ENCODE peak calls at places on chromosomes 5 and 9, in five cellular contexts. R is HepG2, U is HEK293T, E is GM12878, A is H1. M is an unnamed sample.
A peak's percentile ranks its signal among the peaks of the same experiment; 100 is the strongest.

GRCh38 chr5:76526950-76527349 is 96.3 kb downstream of the F2RL2 start:
- DNase-seq in R (no peak), U (no peak), E (no peak), A (no peak), M (no peak)

GRCh38 chr5:36396640-36397039 is 94.9 kb upstream of the RANBP3L start:
- DNase-seq in A (no peak), R (peak; percentile 35), U (no peak), E (no peak), M (no peak)

GRCh38 chr5:108786806-108787483 is 39.2 kb downstream of the FER start:
- DNase-seq in R (no peak), U (no peak), A (no peak), E (no peak), M (no peak)

GRCh38 chr5:133421394-133421793 is 190.9 kb downstream of the FSTL4 start:
- DNase-seq in R (no peak), A (peak; percentile 49), U (peak; percentile 58), E (no peak), M (no peak)

GRCh38 chr5:110159202-110159601 is 469.5 kb downstream of the MAN2A1 start:
- DNase-seq in E (no peak), R (no peak), U (no peak), A (no peak), M (no peak)

GRCh38 chr5:178869577-178869976 is 9.8 kb downstream of the ZNF354B start:
- DNase-seq in E (no peak), A (no peak), R (no peak), U (no peak), M (no peak)

GRCh38 chr5:96370981-96371380 is 62.1 kb downstream of the PCSK1 start:
- DNase-seq in E (no peak), R (no peak), U (no peak), A (no peak), M (no peak)

GRCh38 chr5:91382530-91383026 is 539 bp downstream of the ARRDC3 start:
- DNase-seq in A (no peak), U (no peak), R (peak; percentile 22), E (peak; percentile 31), M (no peak)

GRCh38 chr5:107875834-107876233 is 205.1 kb upstream of the EFNA5 start:
- DNase-seq in U (peak; percentile 13), R (no peak), A (no peak), E (no peak), M (peak; percentile 15)

GRCh38 chr5:111309384-111309783 is 85.2 kb downstream of the CAMK4 start:
- DNase-seq in A (no peak), U (no peak), E (no peak), R (no peak), M (no peak)

GRCh38 chr9:33426843-33427293 is 20.5 kb downstream of the AQP3 start:
- DNase-seq in E (no peak), U (no peak), A (no peak), R (no peak), M (no peak)

DNA sequence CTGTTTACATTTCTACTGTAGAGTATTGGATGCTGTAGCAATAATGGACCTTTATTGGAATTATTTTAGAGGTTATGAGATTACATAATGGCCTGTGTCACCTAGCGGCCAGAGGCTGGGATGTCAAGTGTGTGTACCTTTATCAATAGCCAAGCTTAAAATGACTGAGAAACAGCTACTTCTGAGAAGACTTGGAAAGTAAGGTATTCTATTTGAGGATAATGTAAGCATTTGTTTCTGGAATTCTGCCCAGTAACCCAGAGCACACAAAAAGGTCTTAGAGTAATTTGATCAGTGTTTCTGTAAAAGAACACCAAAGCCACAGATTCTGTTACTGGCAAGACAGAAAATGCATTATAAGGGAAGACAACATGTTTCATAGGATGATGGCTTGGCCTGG is 116.8 kb downstream of the MACIR start:
- DNase-seq in R (no peak), U (no peak), A (no peak), E (no peak), M (no peak)
- TF ChIP-seq SUZ12 in R (no peak), U (no peak), A (no peak), E (no peak), M (no peak)

GRCh38 chr5:81762401-81762800 is 11.5 kb upstream of the SSBP2 start:
- DNase-seq in U (no peak), E (no peak), A (no peak), R (no peak), M (no peak)

GRCh38 chr5:81760521-81760920 is 9.6 kb upstream of the SSBP2 start:
- DNase-seq in U (no peak), R (no peak), E (no peak), A (no peak), M (no peak)

GRCh38 chr5:81761970-81762369 is 11.1 kb upstream of the SSBP2 start:
- DNase-seq in R (no peak), E (no peak), A (no peak), U (no peak), M (no peak)

GRCh38 chr5:81762853-81763252 is 12.0 kb upstream of the SSBP2 start:
- DNase-seq in U (no peak), A (no peak), R (no peak), E (no peak), M (no peak)

GRCh38 chr5:81761270-81761669 is 10.4 kb upstream of the SSBP2 start:
- DNase-seq in U (no peak), E (no peak), R (no peak), A (no peak), M (no peak)
- TF ChIP-seq SUZ12 in U (no peak), E (no peak), R (no peak), A (no peak), M (no peak)

DNA sequence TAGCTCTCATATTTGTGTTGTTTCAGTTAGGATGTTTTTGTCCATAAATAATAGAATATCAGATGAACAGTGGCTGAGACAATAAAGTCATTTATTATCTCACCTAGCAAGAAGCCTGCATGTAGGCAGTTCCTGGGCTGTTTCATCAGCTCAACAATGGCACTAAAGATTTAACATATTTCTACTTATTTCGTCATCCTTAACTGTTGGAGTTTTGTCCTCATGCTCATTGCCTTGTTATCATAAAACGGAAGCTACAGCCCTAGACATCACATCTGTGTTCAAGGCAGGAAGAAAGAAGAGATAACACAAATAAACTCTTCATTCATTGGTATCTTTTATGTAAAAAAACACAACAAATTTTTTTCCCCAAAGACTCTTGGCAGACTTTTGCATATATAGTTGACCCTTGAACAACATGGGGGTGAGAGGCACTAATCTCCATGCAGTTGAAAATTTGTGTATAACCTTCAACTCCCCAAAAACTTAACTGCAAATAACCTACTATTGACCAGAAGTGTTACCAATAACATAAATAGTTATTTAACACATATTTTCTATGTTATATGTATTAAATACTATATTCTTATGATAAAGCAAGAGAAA is 277.2 kb upstream of the ADRA1B start:
- DNase-seq in A (no peak), R (no peak), E (no peak), U (no peak), M (no peak)
- TF ChIP-seq SUZ12 in A (no peak), R (no peak), E (no peak), U (no peak), M (no peak)

DNA sequence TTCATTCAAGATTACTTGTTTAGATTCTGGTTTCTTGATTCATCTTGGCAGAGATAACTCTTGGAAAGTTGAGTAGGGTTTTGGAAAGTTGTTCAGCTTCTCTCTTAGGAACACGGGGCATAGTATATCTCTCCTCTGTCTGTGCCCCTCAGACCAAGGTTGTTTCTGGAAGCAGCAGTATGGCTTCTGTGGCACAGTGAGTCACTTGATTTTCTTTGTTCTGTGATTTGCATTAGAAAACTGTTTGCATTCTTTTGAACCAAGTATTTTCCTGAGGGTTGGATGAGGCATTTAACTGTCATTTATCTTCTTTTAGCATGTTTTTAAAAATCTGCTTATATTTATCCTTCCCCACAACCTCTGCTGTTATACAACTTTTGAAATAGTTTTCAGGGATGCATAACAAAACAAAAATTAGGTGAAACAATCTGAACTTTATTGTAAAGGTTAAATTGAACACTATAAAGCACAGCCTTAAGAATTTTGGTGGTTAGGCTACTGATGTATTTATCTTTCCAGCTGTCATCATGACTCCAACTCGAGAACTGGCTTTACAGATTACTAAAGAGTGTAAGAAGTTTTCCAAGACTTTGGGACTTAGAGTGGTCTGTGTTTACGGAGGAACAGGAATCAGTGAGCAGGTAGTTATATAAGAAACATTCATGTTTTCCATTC is 26.5 kb downstream of the DDX46 start:
- DNase-seq in U (no peak), E (no peak), R (no peak), A (peak; percentile 5), M (peak; percentile 22)
- TF ChIP-seq SUZ12 in U (no peak), E (no peak), R (no peak), A (no peak), M (no peak)

GRCh38 chr5:10110228-10110627 is 139.5 kb downstream of the ATPSCKMT start:
- DNase-seq in E (no peak), A (no peak), R (no peak), U (no peak), M (no peak)

GRCh38 chr5:10106285-10106684 is 143.4 kb downstream of the ATPSCKMT start:
- DNase-seq in R (no peak), E (no peak), U (no peak), A (no peak), M (no peak)

GRCh38 chr5:10111575-10111974 is 138.1 kb downstream of the ATPSCKMT start:
- DNase-seq in R (peak; percentile 18), E (no peak), A (no peak), U (peak; percentile 55), M (peak; percentile 23)

GRCh38 chr5:10103098-10103497 is 146.6 kb downstream of the ATPSCKMT start:
- DNase-seq in U (no peak), A (peak; percentile 73), E (no peak), R (no peak), M (peak; percentile 72)

GRCh38 chr5:10106806-10107205 is 142.9 kb downstream of the ATPSCKMT start:
- DNase-seq in E (no peak), U (no peak), R (no peak), A (no peak), M (no peak)
- TF ChIP-seq SUZ12 in E (no peak), U (no peak), R (no peak), A (no peak), M (no peak)

DNA sequence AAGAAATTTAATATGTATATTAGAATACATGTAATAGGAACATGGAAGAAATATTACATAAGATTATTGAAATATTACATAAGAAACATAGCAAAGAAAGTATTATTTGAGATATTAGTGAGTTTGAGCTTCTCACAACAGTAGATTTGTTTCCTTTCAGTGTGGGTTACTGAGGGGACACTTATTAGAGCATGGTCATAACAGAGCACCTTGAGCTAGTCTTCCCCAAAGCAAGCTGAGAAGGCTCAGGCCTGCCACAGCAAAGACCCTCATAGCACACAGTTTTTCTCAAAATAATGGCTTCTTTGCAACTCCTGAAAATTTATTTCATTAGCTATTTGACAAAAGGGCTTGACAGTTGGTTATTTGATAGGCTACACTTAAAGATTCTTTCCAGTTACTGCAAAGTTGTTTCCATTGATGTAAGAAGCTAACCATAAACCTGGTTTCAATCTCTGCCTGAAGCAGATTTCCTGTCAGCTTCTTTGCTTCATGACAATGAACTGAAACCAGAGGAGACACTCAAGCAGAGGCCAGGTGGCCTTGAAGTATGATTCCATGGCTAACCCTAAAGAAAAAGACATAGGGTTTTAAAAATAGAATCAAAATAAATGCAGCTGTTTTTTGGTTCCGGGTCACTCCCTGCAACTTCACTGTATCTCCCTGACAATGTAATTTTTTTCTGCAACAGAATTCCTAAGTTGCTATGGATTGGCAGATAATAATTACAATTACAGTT is 68.6 kb downstream of the ERMP1 start:
- DNase-seq in U (no peak), R (no peak), E (peak; percentile 48), A (no peak), M (no peak)
- TF ChIP-seq SUZ12 in U (no peak), R (no peak), E (no peak), A (no peak), M (no peak)